ENCODE peak calls at places on chromosomes 5 and 9, in five cellular contexts. Q is IMR-90, G is psoas muscle, S is cardiac fibroblast, K is astrocyte of the cerebellum. W is an unnamed sample.
A peak's percentile ranks its signal among the peaks of the same experiment; 100 is the strongest.

GRCh38 chr9:76176176-76176575 is 218.1 kb downstream of the RFK start:
- DNase-seq in Q (no peak), G (no peak), S (no peak), K (no peak), W (no peak)

GRCh38 chr5:61327761-61328753 is 4.0 kb upstream of the ZSWIM6 start:
- DNase-seq in Q (peak; percentile 95), G (no peak), S (peak; percentile 94), K (no peak), W (no peak)

GRCh38 chr5:36664762-36665161 is 58.4 kb downstream of the SLC1A3 start:
- DNase-seq in Q (no peak), G (no peak), S (no peak), K (peak; percentile 44), W (no peak)

GRCh38 chr5:79318935-79319614 is 83.1 kb downstream of the JMY start:
- DNase-seq in Q (peak; percentile 99), G (no peak), S (peak; percentile 93), K (peak; percentile 13), W (peak; percentile 60)

GRCh38 chr9:130570200-130570599 is 9.2 kb upstream of the FUBP3 start:
- DNase-seq in Q (peak; percentile 51), G (no peak), S (peak; percentile 48), K (no peak), W (no peak)

GRCh38 chr9:17744786-17745185 is 165.9 kb downstream of the SH3GL2 start:
- DNase-seq in Q (peak; percentile 12), G (no peak), S (peak; percentile 12), K (peak; percentile 11), W (no peak)

GRCh38 chr5:122415030-122415429 is 103.0 kb downstream of the SNCAIP start:
- DNase-seq in Q (no peak), G (no peak), S (no peak), K (no peak), W (no peak)

GRCh38 chr5:53490747-53491146 is 10.3 kb downstream of the FST start:
- DNase-seq in Q (peak; percentile 87), G (no peak), S (peak; percentile 72), K (peak; percentile 38), W (peak; percentile 80)

GRCh38 chr9:127862075-127863011 is 7.9 kb upstream of the ENG start:
- DNase-seq in Q (no peak), G (peak; percentile 75), S (no peak), K (no peak), W (no peak)

GRCh38 chr5:65760504-65761275 is 38.7 kb downstream of the NLN start:
- DNase-seq in Q (peak; percentile 13), G (no peak), S (peak; percentile 82), K (peak; percentile 81), W (no peak)

GRCh38 chr9:35426627-35427026 is 63.3 kb upstream of the RUSC2 start:
- DNase-seq in Q (no peak), G (no peak), S (no peak), K (no peak), W (no peak)

GRCh38 chr9:14063799-14064198 is 250.1 kb downstream of the NFIB start:
- DNase-seq in Q (no peak), G (no peak), S (no peak), K (no peak), W (no peak)

GRCh38 chr5:98569288-98569687 is 204.2 kb upstream of the RGMB start:
- DNase-seq in Q (no peak), G (no peak), S (no peak), K (no peak), W (no peak)

DNA sequence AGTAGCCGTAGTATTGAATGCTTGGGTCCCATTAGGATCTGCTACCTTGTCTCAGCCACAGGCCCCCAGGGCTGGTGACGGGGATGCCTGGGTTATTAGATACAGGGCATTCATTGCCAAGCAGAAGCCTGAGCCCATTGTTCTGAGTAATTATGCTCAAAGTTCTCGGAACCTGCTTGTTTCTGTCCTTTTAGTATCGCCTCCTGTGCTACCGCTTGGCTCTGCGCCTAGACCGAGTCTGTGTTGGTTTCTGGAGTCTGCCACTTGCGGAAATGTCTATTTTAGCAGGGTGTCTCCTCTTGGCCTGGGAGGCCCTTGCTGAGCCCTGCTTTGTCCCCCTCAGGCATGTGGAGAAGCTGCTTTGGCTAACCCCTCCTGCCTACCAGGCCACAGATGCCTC is 506.1 kb downstream of the BNC2 start:
- DNase-seq in Q (no peak), G (peak; percentile 48), S (no peak), K (no peak), W (no peak)
- TF ChIP-seq CTCF in Q (no peak), G (no peak), S (no peak), K (no peak), W (no peak)

GRCh38 chr5:172622091-172623046 is 18.7 kb upstream of the NEURL1B start:
- DNase-seq in Q (no peak), G (no peak), S (no peak), K (no peak), W (no peak)
- TF ChIP-seq CTCF in Q (no peak), G (no peak), S (no peak), K (no peak), W (no peak)

DNA sequence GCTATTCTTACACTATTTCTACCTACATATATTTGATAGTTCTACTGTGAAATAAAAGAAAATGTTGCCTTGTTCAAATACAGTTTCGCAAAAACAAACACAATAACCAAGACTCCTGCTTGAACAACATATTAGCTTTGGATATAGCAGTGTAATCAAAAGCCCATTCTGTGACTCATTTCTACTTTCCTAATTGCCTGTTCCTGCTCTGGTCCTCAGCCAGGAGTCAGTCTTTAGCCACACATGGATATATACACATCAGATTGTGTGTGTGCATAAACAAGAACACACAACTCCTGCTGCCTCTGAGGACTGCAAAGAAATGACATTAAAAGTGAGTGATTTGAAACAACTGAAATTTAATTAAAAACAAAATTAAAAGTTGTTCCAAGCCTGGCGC is 334.8 kb downstream of the TRIM32 start:
- DNase-seq in Q (no peak), G (no peak), S (no peak), K (no peak), W (no peak)
- TF ChIP-seq CTCF in Q (no peak), G (no peak), S (no peak), K (no peak), W (no peak)

DNA sequence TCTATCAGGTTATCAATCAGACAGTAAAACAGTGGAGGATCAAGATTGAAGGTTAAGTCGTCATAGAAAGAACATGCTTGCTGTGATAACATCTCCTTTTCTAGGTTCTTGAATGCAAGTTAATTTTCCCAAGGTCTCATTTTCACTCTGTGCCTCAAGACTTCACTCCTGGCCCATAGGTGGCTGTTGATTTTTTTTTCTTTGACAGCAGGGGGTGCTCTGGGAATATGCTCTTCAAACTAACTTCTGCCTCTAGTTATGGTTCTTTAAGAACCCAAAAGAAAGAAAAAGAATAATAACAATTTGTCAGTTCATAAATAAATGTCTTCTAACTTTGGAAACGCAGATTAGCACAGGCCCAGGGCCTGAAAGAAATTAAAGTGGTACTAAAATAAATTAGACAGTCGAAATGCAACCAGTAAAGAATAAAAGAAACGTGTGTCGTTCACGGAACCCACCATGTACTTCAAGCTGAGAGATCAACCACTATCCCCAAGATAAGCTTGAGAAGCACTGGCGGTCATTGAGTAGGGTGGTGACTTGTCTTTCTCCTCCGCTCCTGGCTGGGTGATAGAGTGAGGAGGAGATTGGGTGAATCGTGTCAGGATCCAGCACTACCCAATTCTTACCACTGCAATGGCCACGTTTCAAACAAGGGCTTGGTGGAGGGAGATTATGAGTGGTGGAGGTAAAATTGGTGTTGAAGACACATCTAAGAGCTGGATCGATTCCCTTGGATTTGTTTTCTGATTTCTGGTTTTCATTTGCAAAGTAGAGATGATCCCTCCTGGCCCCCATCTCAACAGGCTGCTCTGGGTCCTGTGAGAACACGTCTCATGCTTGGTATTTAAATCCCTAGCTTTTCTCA is 93.4 kb upstream of the IRX4 start:
- DNase-seq in Q (no peak), G (no peak), S (peak; percentile 1), K (no peak), W (no peak)
- TF ChIP-seq CTCF in Q (no peak), G (no peak), S (no peak), K (no peak), W (no peak)

DNA sequence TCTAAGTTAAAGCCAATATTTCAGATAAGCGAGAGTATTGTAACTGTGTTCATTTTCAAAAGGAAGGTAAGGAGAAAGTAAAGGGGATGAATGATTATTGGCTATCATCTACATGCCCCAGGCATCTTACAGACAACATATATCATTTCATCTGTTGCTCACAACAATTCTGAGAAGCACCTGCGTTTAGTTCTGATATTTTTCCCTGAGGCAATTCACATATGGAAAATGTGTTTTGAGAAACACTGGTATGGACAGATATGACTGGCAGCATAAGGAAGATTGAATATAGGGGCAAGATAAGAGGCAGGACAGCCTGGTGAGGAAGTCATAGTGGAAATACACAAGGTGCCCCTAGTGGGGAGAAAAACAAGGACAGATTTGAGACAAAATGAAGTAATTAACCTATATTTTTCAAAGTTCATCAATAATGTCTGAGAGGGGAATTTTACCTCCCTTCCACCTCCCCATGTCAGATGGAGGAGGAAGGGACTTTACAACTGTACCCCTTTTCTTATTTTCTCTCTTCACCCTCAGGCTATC is 87.7 kb upstream of the TRIM32 start:
- DNase-seq in Q (no peak), G (no peak), S (no peak), K (no peak), W (no peak)
- TF ChIP-seq CTCF in Q (no peak), G (no peak), S (peak; percentile 23), K (peak; percentile 11), W (no peak)

GRCh38 chr5:5884593-5884992 is 462.1 kb downstream of the ICE1 start:
- DNase-seq in Q (no peak), G (no peak), S (no peak), K (no peak), W (no peak)

GRCh38 chr5:5885782-5886181 is 463.3 kb downstream of the ICE1 start:
- DNase-seq in Q (no peak), G (no peak), S (no peak), K (no peak), W (no peak)

GRCh38 chr5:5886353-5886752 is 463.9 kb downstream of the ICE1 start:
- DNase-seq in Q (no peak), G (no peak), S (no peak), K (no peak), W (no peak)

GRCh38 chr5:5887818-5888217 is 465.3 kb downstream of the ICE1 start:
- DNase-seq in Q (no peak), G (no peak), S (no peak), K (no peak), W (no peak)

DNA sequence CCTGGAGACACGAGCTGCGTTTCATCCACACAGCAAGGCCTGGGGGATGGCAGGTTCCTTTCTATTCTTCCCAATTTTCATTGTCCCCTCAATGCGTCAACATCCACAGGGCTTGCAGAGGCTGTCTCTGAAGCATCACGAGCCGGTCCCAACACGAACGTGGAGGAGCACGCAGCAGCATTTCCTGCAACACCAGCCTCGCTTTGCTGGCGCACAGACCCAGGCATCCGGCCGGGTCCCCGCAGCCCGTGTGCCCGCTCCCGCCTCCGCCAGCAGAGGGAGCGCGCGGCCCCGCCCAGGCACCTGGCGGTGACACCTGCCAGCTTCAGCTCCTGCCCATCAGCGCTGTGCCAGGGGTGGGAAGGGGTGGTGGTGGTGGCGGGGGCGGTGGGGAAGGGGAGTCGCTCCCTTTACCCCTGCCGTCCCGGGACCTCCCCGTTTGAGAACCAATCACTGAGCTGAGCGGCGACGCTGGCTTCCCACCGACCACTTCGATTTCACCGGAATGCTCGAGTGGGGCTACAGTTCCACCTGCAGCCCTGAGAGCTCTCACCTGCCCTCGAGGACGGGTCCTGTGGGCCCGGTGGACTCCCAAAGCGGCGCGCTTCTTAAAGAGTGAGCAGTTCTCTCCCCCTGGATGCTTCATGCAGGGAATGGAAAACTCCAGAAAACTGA is 464.5 kb downstream of the ICE1 start:
- DNase-seq in Q (no peak), G (peak; percentile 22), S (no peak), K (no peak), W (no peak)
- TF ChIP-seq CTCF in Q (no peak), G (peak; percentile 66), S (no peak), K (peak; percentile 2), W (no peak)

W was measured in AG09319.